ENCODE peak calls at places on chromosomes 13 and 19, in nine cellular contexts. One of them, this sample, is unnamed.

GRCh38 chr19:13623686-13624405 is 117.6 kb upstream of the CACNA1A start:
- DNase-seq in MV-4-11: no peak
- DNase-seq in OCI-LY7: no peak
- DNase-seq in activated CD4-positive, alpha-beta T cell treated with anti-CD3 and anti-CD28 coated beads for 48 hours: no peak
- DNase-seq in omental fat pad: no peak
- DNase-seq in uterus: no peak
- DNase-seq in stimulated activated CD4-positive, alpha-beta T cell treated with anti-CD3 and anti-CD28 coated beads, Interleukin-1b, Interleukin-23, amount 100 ng/mL, for 4 hours: no peak
- DNase-seq in thoracic aorta: no peak
- DNase-seq in psoas muscle: no peak
- DNase-seq in this sample: no peak

GRCh38 chr19:20247016-20247683 is 80.1 kb downstream of the ZNF486 start:
- DNase-seq in MV-4-11: no peak
- DNase-seq in OCI-LY7: peak; percentile 77
- DNase-seq in activated CD4-positive, alpha-beta T cell treated with anti-CD3 and anti-CD28 coated beads for 48 hours: peak; percentile 46
- DNase-seq in omental fat pad: no peak
- DNase-seq in uterus: peak; percentile 56
- DNase-seq in stimulated activated CD4-positive, alpha-beta T cell treated with anti-CD3 and anti-CD28 coated beads, Interleukin-1b, Interleukin-23, amount 100 ng/mL, for 4 hours: peak; percentile 11
- DNase-seq in thoracic aorta: no peak
- DNase-seq in psoas muscle: no peak
- DNase-seq in this sample: peak; percentile 26

GRCh38 chr13:20940083-20940482 is 37.5 kb upstream of the XPO4 start:
- DNase-seq in MV-4-11: no peak
- DNase-seq in OCI-LY7: no peak
- DNase-seq in activated CD4-positive, alpha-beta T cell treated with anti-CD3 and anti-CD28 coated beads for 48 hours: no peak
- DNase-seq in omental fat pad: no peak
- DNase-seq in uterus: no peak
- DNase-seq in stimulated activated CD4-positive, alpha-beta T cell treated with anti-CD3 and anti-CD28 coated beads, Interleukin-1b, Interleukin-23, amount 100 ng/mL, for 4 hours: no peak
- DNase-seq in thoracic aorta: no peak
- DNase-seq in psoas muscle: no peak
- DNase-seq in this sample: no peak

GRCh38 chr19:57362419-57362818 is 932 bp upstream of the TRAPPC2B start:
- DNase-seq in MV-4-11: no peak
- DNase-seq in OCI-LY7: no peak
- DNase-seq in activated CD4-positive, alpha-beta T cell treated with anti-CD3 and anti-CD28 coated beads for 48 hours: no peak
- DNase-seq in omental fat pad: no peak
- DNase-seq in uterus: no peak
- DNase-seq in stimulated activated CD4-positive, alpha-beta T cell treated with anti-CD3 and anti-CD28 coated beads, Interleukin-1b, Interleukin-23, amount 100 ng/mL, for 4 hours: no peak
- DNase-seq in thoracic aorta: no peak
- DNase-seq in psoas muscle: no peak
- DNase-seq in this sample: no peak

GRCh38 chr13:99577934-99578917 is 77.0 kb downstream of the TM9SF2 start:
- DNase-seq in MV-4-11: no peak
- DNase-seq in OCI-LY7: no peak
- DNase-seq in activated CD4-positive, alpha-beta T cell treated with anti-CD3 and anti-CD28 coated beads for 48 hours: no peak
- DNase-seq in omental fat pad: no peak
- DNase-seq in uterus: no peak
- DNase-seq in stimulated activated CD4-positive, alpha-beta T cell treated with anti-CD3 and anti-CD28 coated beads, Interleukin-1b, Interleukin-23, amount 100 ng/mL, for 4 hours: no peak
- DNase-seq in thoracic aorta: no peak
- DNase-seq in psoas muscle: no peak
- DNase-seq in this sample: no peak

GRCh38 chr19:45901912-45902650 is at the start of gene MYPOP:
- DNase-seq in MV-4-11: peak; percentile 41
- DNase-seq in OCI-LY7: no peak
- DNase-seq in activated CD4-positive, alpha-beta T cell treated with anti-CD3 and anti-CD28 coated beads for 48 hours: no peak
- DNase-seq in omental fat pad: no peak
- DNase-seq in uterus: peak; percentile 38
- DNase-seq in stimulated activated CD4-positive, alpha-beta T cell treated with anti-CD3 and anti-CD28 coated beads, Interleukin-1b, Interleukin-23, amount 100 ng/mL, for 4 hours: no peak
- DNase-seq in thoracic aorta: no peak
- DNase-seq in psoas muscle: no peak
- DNase-seq in this sample: no peak

GRCh38 chr13:44578064-44578394 is 1.9 kb upstream of the TSC22D1 start:
- DNase-seq in MV-4-11: peak; percentile 65
- DNase-seq in OCI-LY7: no peak
- DNase-seq in activated CD4-positive, alpha-beta T cell treated with anti-CD3 and anti-CD28 coated beads for 48 hours: no peak
- DNase-seq in omental fat pad: no peak
- DNase-seq in uterus: no peak
- DNase-seq in stimulated activated CD4-positive, alpha-beta T cell treated with anti-CD3 and anti-CD28 coated beads, Interleukin-1b, Interleukin-23, amount 100 ng/mL, for 4 hours: no peak
- DNase-seq in thoracic aorta: no peak
- DNase-seq in psoas muscle: no peak
- DNase-seq in this sample: no peak

GRCh38 chr13:36712785-36713184 is 39.0 kb downstream of the SERTM1 start:
- DNase-seq in MV-4-11: no peak
- DNase-seq in OCI-LY7: no peak
- DNase-seq in activated CD4-positive, alpha-beta T cell treated with anti-CD3 and anti-CD28 coated beads for 48 hours: no peak
- DNase-seq in omental fat pad: no peak
- DNase-seq in uterus: peak; percentile 75
- DNase-seq in stimulated activated CD4-positive, alpha-beta T cell treated with anti-CD3 and anti-CD28 coated beads, Interleukin-1b, Interleukin-23, amount 100 ng/mL, for 4 hours: no peak
- DNase-seq in thoracic aorta: no peak
- DNase-seq in psoas muscle: no peak
- DNase-seq in this sample: no peak

GRCh38 chr13:64305246-64305645 is 2889.6 kb upstream of the PCDH20 start:
- DNase-seq in MV-4-11: no peak
- DNase-seq in OCI-LY7: no peak
- DNase-seq in activated CD4-positive, alpha-beta T cell treated with anti-CD3 and anti-CD28 coated beads for 48 hours: no peak
- DNase-seq in omental fat pad: no peak
- DNase-seq in uterus: no peak
- DNase-seq in stimulated activated CD4-positive, alpha-beta T cell treated with anti-CD3 and anti-CD28 coated beads, Interleukin-1b, Interleukin-23, amount 100 ng/mL, for 4 hours: no peak
- DNase-seq in thoracic aorta: no peak
- DNase-seq in psoas muscle: no peak
- DNase-seq in this sample: no peak

GRCh38 chr13:70362820-70363219 is 254.6 kb upstream of the KLHL1 start:
- DNase-seq in MV-4-11: no peak
- DNase-seq in OCI-LY7: no peak
- DNase-seq in activated CD4-positive, alpha-beta T cell treated with anti-CD3 and anti-CD28 coated beads for 48 hours: no peak
- DNase-seq in omental fat pad: no peak
- DNase-seq in uterus: no peak
- DNase-seq in stimulated activated CD4-positive, alpha-beta T cell treated with anti-CD3 and anti-CD28 coated beads, Interleukin-1b, Interleukin-23, amount 100 ng/mL, for 4 hours: no peak
- DNase-seq in thoracic aorta: no peak
- DNase-seq in psoas muscle: no peak
- DNase-seq in this sample: no peak

GRCh38 chr13:39531646-39532045 is 71.3 kb downstream of the LHFPL6 start:
- DNase-seq in MV-4-11: no peak
- DNase-seq in OCI-LY7: no peak
- DNase-seq in activated CD4-positive, alpha-beta T cell treated with anti-CD3 and anti-CD28 coated beads for 48 hours: no peak
- DNase-seq in omental fat pad: no peak
- DNase-seq in uterus: no peak
- DNase-seq in stimulated activated CD4-positive, alpha-beta T cell treated with anti-CD3 and anti-CD28 coated beads, Interleukin-1b, Interleukin-23, amount 100 ng/mL, for 4 hours: no peak
- DNase-seq in thoracic aorta: no peak
- DNase-seq in psoas muscle: no peak
- DNase-seq in this sample: no peak

GRCh38 chr13:30453727-30454126 is 12.0 kb downstream of the HMGB1 start:
- DNase-seq in MV-4-11: peak; percentile 86
- DNase-seq in OCI-LY7: peak; percentile 60
- DNase-seq in activated CD4-positive, alpha-beta T cell treated with anti-CD3 and anti-CD28 coated beads for 48 hours: no peak
- DNase-seq in omental fat pad: no peak
- DNase-seq in uterus: no peak
- DNase-seq in stimulated activated CD4-positive, alpha-beta T cell treated with anti-CD3 and anti-CD28 coated beads, Interleukin-1b, Interleukin-23, amount 100 ng/mL, for 4 hours: no peak
- DNase-seq in thoracic aorta: no peak
- DNase-seq in psoas muscle: no peak
- DNase-seq in this sample: no peak

GRCh38 chr13:51950722-51951121 is 60.5 kb downstream of the ATP7B start:
- DNase-seq in MV-4-11: no peak
- DNase-seq in OCI-LY7: no peak
- DNase-seq in activated CD4-positive, alpha-beta T cell treated with anti-CD3 and anti-CD28 coated beads for 48 hours: peak; percentile 13
- DNase-seq in omental fat pad: no peak
- DNase-seq in uterus: no peak
- DNase-seq in stimulated activated CD4-positive, alpha-beta T cell treated with anti-CD3 and anti-CD28 coated beads, Interleukin-1b, Interleukin-23, amount 100 ng/mL, for 4 hours: no peak
- DNase-seq in thoracic aorta: no peak
- DNase-seq in psoas muscle: no peak
- DNase-seq in this sample: peak; percentile 11

GRCh38 chr13:40508767-40509342 is 157.6 kb downstream of the FOXO1 start:
- DNase-seq in MV-4-11: no peak
- DNase-seq in OCI-LY7: no peak
- DNase-seq in activated CD4-positive, alpha-beta T cell treated with anti-CD3 and anti-CD28 coated beads for 48 hours: no peak
- DNase-seq in omental fat pad: no peak
- DNase-seq in uterus: no peak
- DNase-seq in stimulated activated CD4-positive, alpha-beta T cell treated with anti-CD3 and anti-CD28 coated beads, Interleukin-1b, Interleukin-23, amount 100 ng/mL, for 4 hours: no peak
- DNase-seq in thoracic aorta: no peak
- DNase-seq in psoas muscle: no peak
- DNase-seq in this sample: no peak

GRCh38 chr13:53105881-53106280 is 77.3 kb downstream of the OLFM4 start:
- DNase-seq in MV-4-11: no peak
- DNase-seq in OCI-LY7: no peak
- DNase-seq in activated CD4-positive, alpha-beta T cell treated with anti-CD3 and anti-CD28 coated beads for 48 hours: no peak
- DNase-seq in omental fat pad: no peak
- DNase-seq in uterus: no peak
- DNase-seq in stimulated activated CD4-positive, alpha-beta T cell treated with anti-CD3 and anti-CD28 coated beads, Interleukin-1b, Interleukin-23, amount 100 ng/mL, for 4 hours: no peak
- DNase-seq in thoracic aorta: no peak
- DNase-seq in psoas muscle: no peak
- DNase-seq in this sample: no peak

GRCh38 chr19:4744451-4745170 is 21.0 kb upstream of the DPP9 start:
- DNase-seq in MV-4-11: peak; percentile 49
- DNase-seq in OCI-LY7: no peak
- DNase-seq in activated CD4-positive, alpha-beta T cell treated with anti-CD3 and anti-CD28 coated beads for 48 hours: no peak
- DNase-seq in omental fat pad: no peak
- DNase-seq in uterus: peak; percentile 87
- DNase-seq in stimulated activated CD4-positive, alpha-beta T cell treated with anti-CD3 and anti-CD28 coated beads, Interleukin-1b, Interleukin-23, amount 100 ng/mL, for 4 hours: no peak
- DNase-seq in thoracic aorta: no peak
- DNase-seq in psoas muscle: no peak
- DNase-seq in this sample: no peak

GRCh38 chr13:76812206-76812882 is 73.9 kb downstream of the KCTD12 start:
- DNase-seq in MV-4-11: peak; percentile 91
- DNase-seq in OCI-LY7: no peak
- DNase-seq in activated CD4-positive, alpha-beta T cell treated with anti-CD3 and anti-CD28 coated beads for 48 hours: no peak
- DNase-seq in omental fat pad: no peak
- DNase-seq in uterus: no peak
- DNase-seq in stimulated activated CD4-positive, alpha-beta T cell treated with anti-CD3 and anti-CD28 coated beads, Interleukin-1b, Interleukin-23, amount 100 ng/mL, for 4 hours: no peak
- DNase-seq in thoracic aorta: no peak
- DNase-seq in psoas muscle: peak; percentile 70
- DNase-seq in this sample: no peak

GRCh38 chr19:12665281-12665573 is 1.3 kb downstream of the MAN2B1 start:
- DNase-seq in MV-4-11: peak; percentile 100
- DNase-seq in OCI-LY7: peak; percentile 92
- DNase-seq in activated CD4-positive, alpha-beta T cell treated with anti-CD3 and anti-CD28 coated beads for 48 hours: peak; percentile 75
- DNase-seq in omental fat pad: no peak
- DNase-seq in uterus: no peak
- DNase-seq in stimulated activated CD4-positive, alpha-beta T cell treated with anti-CD3 and anti-CD28 coated beads, Interleukin-1b, Interleukin-23, amount 100 ng/mL, for 4 hours: peak; percentile 25
- DNase-seq in thoracic aorta: no peak
- DNase-seq in psoas muscle: peak; percentile 69
- DNase-seq in this sample: peak; percentile 51

GRCh38 chr19:10885241-10886169 is 14.2 kb downstream of the CARM1 start:
- DNase-seq in MV-4-11: no peak
- DNase-seq in OCI-LY7: no peak
- DNase-seq in activated CD4-positive, alpha-beta T cell treated with anti-CD3 and anti-CD28 coated beads for 48 hours: no peak
- DNase-seq in omental fat pad: no peak
- DNase-seq in uterus: no peak
- DNase-seq in stimulated activated CD4-positive, alpha-beta T cell treated with anti-CD3 and anti-CD28 coated beads, Interleukin-1b, Interleukin-23, amount 100 ng/mL, for 4 hours: no peak
- DNase-seq in thoracic aorta: no peak
- DNase-seq in psoas muscle: no peak
- DNase-seq in this sample: no peak

GRCh38 chr19:51799998-51800848 is 5.3 kb downstream of the FPR3 start:
- DNase-seq in MV-4-11: no peak
- DNase-seq in OCI-LY7: no peak
- DNase-seq in activated CD4-positive, alpha-beta T cell treated with anti-CD3 and anti-CD28 coated beads for 48 hours: no peak
- DNase-seq in omental fat pad: peak; percentile 52
- DNase-seq in uterus: peak; percentile 57
- DNase-seq in stimulated activated CD4-positive, alpha-beta T cell treated with anti-CD3 and anti-CD28 coated beads, Interleukin-1b, Interleukin-23, amount 100 ng/mL, for 4 hours: no peak
- DNase-seq in thoracic aorta: no peak
- DNase-seq in psoas muscle: no peak
- DNase-seq in this sample: no peak

GRCh38 chr13:66657165-66657895 is 572.8 kb downstream of the PCDH9 start:
- DNase-seq in MV-4-11: no peak
- DNase-seq in OCI-LY7: no peak
- DNase-seq in activated CD4-positive, alpha-beta T cell treated with anti-CD3 and anti-CD28 coated beads for 48 hours: no peak
- DNase-seq in omental fat pad: peak; percentile 35
- DNase-seq in uterus: peak; percentile 37
- DNase-seq in stimulated activated CD4-positive, alpha-beta T cell treated with anti-CD3 and anti-CD28 coated beads, Interleukin-1b, Interleukin-23, amount 100 ng/mL, for 4 hours: no peak
- DNase-seq in thoracic aorta: no peak
- DNase-seq in psoas muscle: peak; percentile 64
- DNase-seq in this sample: no peak

GRCh38 chr19:18208098-18208951 is 4.5 kb upstream of the RAB3A start:
- DNase-seq in MV-4-11: no peak
- DNase-seq in OCI-LY7: peak; percentile 62
- DNase-seq in activated CD4-positive, alpha-beta T cell treated with anti-CD3 and anti-CD28 coated beads for 48 hours: peak; percentile 72
- DNase-seq in omental fat pad: peak; percentile 37
- DNase-seq in uterus: peak; percentile 40
- DNase-seq in stimulated activated CD4-positive, alpha-beta T cell treated with anti-CD3 and anti-CD28 coated beads, Interleukin-1b, Interleukin-23, amount 100 ng/mL, for 4 hours: peak; percentile 57
- DNase-seq in thoracic aorta: no peak
- DNase-seq in psoas muscle: peak; percentile 71
- DNase-seq in this sample: peak; percentile 73

GRCh38 chr13:60214213-60215079 is 50.7 kb upstream of the DIAPH3 start:
- DNase-seq in MV-4-11: no peak
- DNase-seq in OCI-LY7: no peak
- DNase-seq in activated CD4-positive, alpha-beta T cell treated with anti-CD3 and anti-CD28 coated beads for 48 hours: no peak
- DNase-seq in omental fat pad: no peak
- DNase-seq in uterus: no peak
- DNase-seq in stimulated activated CD4-positive, alpha-beta T cell treated with anti-CD3 and anti-CD28 coated beads, Interleukin-1b, Interleukin-23, amount 100 ng/mL, for 4 hours: no peak
- DNase-seq in thoracic aorta: no peak
- DNase-seq in psoas muscle: no peak
- DNase-seq in this sample: no peak

GRCh38 chr19:44602071-44602470 is 11.3 kb upstream of the IGSF23 start:
- DNase-seq in MV-4-11: no peak
- DNase-seq in OCI-LY7: no peak
- DNase-seq in activated CD4-positive, alpha-beta T cell treated with anti-CD3 and anti-CD28 coated beads for 48 hours: no peak
- DNase-seq in omental fat pad: no peak
- DNase-seq in uterus: no peak
- DNase-seq in stimulated activated CD4-positive, alpha-beta T cell treated with anti-CD3 and anti-CD28 coated beads, Interleukin-1b, Interleukin-23, amount 100 ng/mL, for 4 hours: no peak
- DNase-seq in thoracic aorta: no peak
- DNase-seq in psoas muscle: no peak
- DNase-seq in this sample: no peak

GRCh38 chr13:60169239-60170031 is 5.7 kb upstream of the DIAPH3 start:
- DNase-seq in MV-4-11: no peak
- DNase-seq in OCI-LY7: no peak
- DNase-seq in activated CD4-positive, alpha-beta T cell treated with anti-CD3 and anti-CD28 coated beads for 48 hours: no peak
- DNase-seq in omental fat pad: no peak
- DNase-seq in uterus: no peak
- DNase-seq in stimulated activated CD4-positive, alpha-beta T cell treated with anti-CD3 and anti-CD28 coated beads, Interleukin-1b, Interleukin-23, amount 100 ng/mL, for 4 hours: no peak
- DNase-seq in thoracic aorta: no peak
- DNase-seq in psoas muscle: no peak
- DNase-seq in this sample: no peak

GRCh38 chr19:31232220-31232619 is 117.0 kb downstream of the TSHZ3 start:
- DNase-seq in MV-4-11: no peak
- DNase-seq in OCI-LY7: no peak
- DNase-seq in activated CD4-positive, alpha-beta T cell treated with anti-CD3 and anti-CD28 coated beads for 48 hours: no peak
- DNase-seq in omental fat pad: no peak
- DNase-seq in uterus: no peak
- DNase-seq in stimulated activated CD4-positive, alpha-beta T cell treated with anti-CD3 and anti-CD28 coated beads, Interleukin-1b, Interleukin-23, amount 100 ng/mL, for 4 hours: no peak
- DNase-seq in thoracic aorta: no peak
- DNase-seq in psoas muscle: no peak
- DNase-seq in this sample: no peak

GRCh38 chr13:113740286-113740556 is 18.8 kb upstream of the TMEM255B start:
- DNase-seq in MV-4-11: no peak
- DNase-seq in OCI-LY7: no peak
- DNase-seq in activated CD4-positive, alpha-beta T cell treated with anti-CD3 and anti-CD28 coated beads for 48 hours: no peak
- DNase-seq in omental fat pad: no peak
- DNase-seq in uterus: no peak
- DNase-seq in stimulated activated CD4-positive, alpha-beta T cell treated with anti-CD3 and anti-CD28 coated beads, Interleukin-1b, Interleukin-23, amount 100 ng/mL, for 4 hours: no peak
- DNase-seq in thoracic aorta: no peak
- DNase-seq in psoas muscle: no peak
- DNase-seq in this sample: no peak

GRCh38 chr13:40629678-40630384 is 36.6 kb downstream of the FOXO1 start:
- DNase-seq in MV-4-11: peak; percentile 81
- DNase-seq in OCI-LY7: peak; percentile 78
- DNase-seq in activated CD4-positive, alpha-beta T cell treated with anti-CD3 and anti-CD28 coated beads for 48 hours: no peak
- DNase-seq in omental fat pad: no peak
- DNase-seq in uterus: no peak
- DNase-seq in stimulated activated CD4-positive, alpha-beta T cell treated with anti-CD3 and anti-CD28 coated beads, Interleukin-1b, Interleukin-23, amount 100 ng/mL, for 4 hours: no peak
- DNase-seq in thoracic aorta: no peak
- DNase-seq in psoas muscle: no peak
- DNase-seq in this sample: no peak

GRCh38 chr19:6402834-6403608 is 10.1 kb upstream of the GTF2F1 start:
- DNase-seq in MV-4-11: no peak
- DNase-seq in OCI-LY7: no peak
- DNase-seq in activated CD4-positive, alpha-beta T cell treated with anti-CD3 and anti-CD28 coated beads for 48 hours: no peak
- DNase-seq in omental fat pad: no peak
- DNase-seq in uterus: no peak
- DNase-seq in stimulated activated CD4-positive, alpha-beta T cell treated with anti-CD3 and anti-CD28 coated beads, Interleukin-1b, Interleukin-23, amount 100 ng/mL, for 4 hours: no peak
- DNase-seq in thoracic aorta: no peak
- DNase-seq in psoas muscle: no peak
- DNase-seq in this sample: no peak

GRCh38 chr19:2650515-2650914 is 52.0 kb downstream of the GNG7 start:
- DNase-seq in MV-4-11: no peak
- DNase-seq in OCI-LY7: no peak
- DNase-seq in activated CD4-positive, alpha-beta T cell treated with anti-CD3 and anti-CD28 coated beads for 48 hours: no peak
- DNase-seq in omental fat pad: no peak
- DNase-seq in uterus: no peak
- DNase-seq in stimulated activated CD4-positive, alpha-beta T cell treated with anti-CD3 and anti-CD28 coated beads, Interleukin-1b, Interleukin-23, amount 100 ng/mL, for 4 hours: no peak
- DNase-seq in thoracic aorta: no peak
- DNase-seq in psoas muscle: no peak
- DNase-seq in this sample: no peak

GRCh38 chr19:42140125-42140754 is 8.0 kb upstream of the POU2F2 start:
- DNase-seq in MV-4-11: peak; percentile 81
- DNase-seq in OCI-LY7: peak; percentile 25
- DNase-seq in activated CD4-positive, alpha-beta T cell treated with anti-CD3 and anti-CD28 coated beads for 48 hours: peak; percentile 47
- DNase-seq in omental fat pad: no peak
- DNase-seq in uterus: no peak
- DNase-seq in stimulated activated CD4-positive, alpha-beta T cell treated with anti-CD3 and anti-CD28 coated beads, Interleukin-1b, Interleukin-23, amount 100 ng/mL, for 4 hours: no peak
- DNase-seq in thoracic aorta: no peak
- DNase-seq in psoas muscle: peak; percentile 68
- DNase-seq in this sample: no peak

This sample was measured in naive thymus-derived CD8-positive, alpha-beta T cell.